ENCODE peak calls at places on chromosome 7, in four cellular contexts. Z, M, G and O are unnamed samples.

GRCh38 chr7:35593896-35594295 is 101.0 kb downstream of the HERPUD2 start:
- DNase-seq in M (no peak), Z (peak), G (no peak), O (no peak)

GRCh38 chr7:132220060-132220459 is 356.2 kb downstream of the PLXNA4 start:
- DNase-seq in Z (no peak), G (no peak), M (no peak), O (no peak)

GRCh38 chr7:105920766-105921165 is 42.3 kb upstream of the CDHR3 start:
- DNase-seq in G (no peak), M (peak), Z (no peak), O (peak)

GRCh38 chr7:45689011-45689796 is 115.0 kb downstream of the ADCY1 start:
- DNase-seq in Z (no peak), M (peak), G (no peak), O (peak)

GRCh38 chr7:132742152-132742551 is 165.9 kb upstream of the PLXNA4 start:
- DNase-seq in Z (no peak), G (no peak), M (peak), O (peak)

GRCh38 chr7:47482013-47482761 is 99.7 kb downstream of the TNS3 start:
- DNase-seq in G (no peak), Z (peak), M (peak), O (peak)

GRCh38 chr7:39825391-39825790 is 124.7 kb upstream of the CDK13 start:
- DNase-seq in Z (no peak), G (no peak), M (no peak), O (no peak)

GRCh38 chr7:24982917-24983316 is 2.9 kb upstream of the OSBPL3 start:
- DNase-seq in M (peak), G (no peak), Z (no peak), O (no peak)

GRCh38 chr7:142130282-142130681 is 18.8 kb downstream of the MGAM2 start:
- DNase-seq in M (no peak), Z (no peak), G (no peak), O (no peak)

GRCh38 chr7:26653966-26654365 is 210.4 kb downstream of the SKAP2 start:
- DNase-seq in M (no peak), G (no peak), Z (no peak), O (no peak)

GRCh38 chr7:87876759-87877234 is 504 bp downstream of the DBF4 start:
- DNase-seq in Z (peak), G (peak), M (peak), O (peak)

GRCh38 chr7:101814996-101815825 is 2.2 kb upstream of the CUX1 start:
- DNase-seq in M (peak), Z (peak), G (no peak), O (no peak)

GRCh38 chr7:94949532-94949931 is 42.1 kb downstream of the PPP1R9A start:
- DNase-seq in G (no peak), M (no peak), Z (no peak), O (no peak)

GRCh38 chr7:130850960-130851359 is 117.0 kb upstream of the KLF14 start:
- DNase-seq in G (no peak), M (no peak), Z (no peak), O (no peak)

GRCh38 chr7:35800718-35801391 is at the start of gene SEPTIN7:
- DNase-seq in G (peak), M (peak), Z (peak), O (peak)

GRCh38 chr7:8147004-8147403 is 115.0 kb downstream of the ICA1 start:
- DNase-seq in G (no peak), Z (no peak), M (no peak), O (no peak)

GRCh38 chr7:137774793-137775201 is 72.0 kb downstream of the DGKI start:
- DNase-seq in M (peak), Z (no peak), G (no peak), O (peak)

GRCh38 chr7:98110249-98111022 is 3.8 kb downstream of the LMTK2 start:
- DNase-seq in M (no peak), Z (no peak), G (no peak), O (peak)

GRCh38 chr7:127885843-127886242 is 145.4 kb downstream of the LRRC4 start:
- DNase-seq in G (no peak), M (peak), Z (no peak), O (peak)

GRCh38 chr7:158255558-158255957 is 332.1 kb downstream of the PTPRN2 start:
- DNase-seq in G (no peak), M (no peak), Z (no peak), O (no peak)

GRCh38 chr7:50739744-50740455 is 42.8 kb downstream of the GRB10 start:
- DNase-seq in G (peak), Z (no peak), M (peak), O (no peak)